ENCODE peak calls at places on chromosomes 16 and 17, in four cellular contexts. S is H1, X is GM12878, H is K562. B is an unnamed sample.

GRCh38 chr17:32298721-32299578 is 33.3 kb downstream of the RHBDL3 start:
- DNase-seq in S (no peak), X (no peak), H (no peak), B (no peak)

GRCh38 chr17:6455321-6455705 is 11.1 kb downstream of the PIMREG start:
- DNase-seq in X (no peak), S (no peak), H (no peak), B (no peak)

GRCh38 chr16:55559233-55559632 is 7.3 kb upstream of the CAPNS2 start:
- DNase-seq in X (no peak), S (no peak), H (no peak), B (no peak)

GRCh38 chr17:57674894-57675293 is 70.2 kb downstream of the CCDC182 start:
- DNase-seq in H (no peak), X (no peak), S (no peak), B (no peak)

GRCh38 chr17:76384222-76384986 is at the start of gene SPHK1:
- DNase-seq in H (peak; percentile 89), X (no peak), S (no peak), B (peak; percentile 51)

GRCh38 chr16:25031132-25031440 is 15.9 kb upstream of the ARHGAP17 start:
- DNase-seq in S (no peak), X (no peak), H (no peak), B (no peak)

GRCh38 chr16:86281435-86281834 is 228.9 kb upstream of the FOXF1 start:
- DNase-seq in X (no peak), S (no peak), H (no peak), B (no peak)

GRCh38 chr17:13888043-13888442 is 181.3 kb upstream of the COX10 start:
- DNase-seq in X (no peak), H (no peak), S (no peak), B (no peak)

GRCh38 chr16:53912155-53912554 is 208.2 kb downstream of the FTO start:
- DNase-seq in H (no peak), S (no peak), X (peak; percentile 2), B (no peak)

GRCh38 chr17:27315322-27315721 is 21.4 kb downstream of the WSB1 start:
- DNase-seq in H (no peak), X (no peak), S (no peak), B (no peak)

GRCh38 chr17:1736348-1737281 is 6.1 kb upstream of the SERPINF2 start:
- DNase-seq in S (no peak), H (peak; percentile 78), X (no peak), B (no peak)

GRCh38 chr16:66845791-66846221 is 1.6 kb downstream of the CA7 start:
- DNase-seq in S (no peak), X (no peak), H (no peak), B (no peak)

GRCh38 chr17:15000661-15001060 is 264.5 kb downstream of the PMP22 start:
- DNase-seq in S (no peak), H (no peak), X (no peak), B (no peak)

GRCh38 chr17:45087978-45088377 is 26.9 kb downstream of the NMT1 start:
- DNase-seq in X (no peak), H (no peak), S (no peak), B (no peak)

GRCh38 chr16:55698331-55698730 is 42.5 kb downstream of the SLC6A2 start:
- DNase-seq in H (no peak), S (no peak), X (no peak), B (no peak)

GRCh38 chr17:36461330-36462110 is 25.0 kb upstream of the ZNHIT3 start:
- DNase-seq in X (no peak), H (no peak), S (no peak), B (no peak)

GRCh38 chr17:53527473-53527872 is 295.3 kb upstream of the KIF2B start:
- DNase-seq in X (no peak), H (no peak), S (no peak), B (no peak)

GRCh38 chr17:82050761-82051641 is 610 bp downstream of the RFNG start:
- DNase-seq in H (peak; percentile 84), S (no peak), X (no peak), B (no peak)

GRCh38 chr17:64315032-64315490 is 52.0 kb upstream of the TEX2 start:
- DNase-seq in H (no peak), S (no peak), X (no peak), B (no peak)

GRCh38 chr17:78316867-78317816 is 42.7 kb downstream of the SOCS3 start:
- DNase-seq in H (peak; percentile 71), S (peak; percentile 70), X (peak; percentile 43), B (no peak)

GRCh38 chr17:40854175-40854814 is 12.7 kb downstream of the KRT12 start:
- DNase-seq in H (peak; percentile 32), X (no peak), S (no peak), B (peak; percentile 71)

GRCh38 chr17:43709210-43709609 is 47.5 kb upstream of the MEOX1 start:
- DNase-seq in X (no peak), H (no peak), S (no peak), B (no peak)

GRCh38 chr16:20327444-20328041 is at the start of gene GP2:
- DNase-seq in H (peak; percentile 17), S (no peak), X (no peak), B (no peak)

GRCh38 chr17:60387666-60388065 is 4.3 kb downstream of the USP32 start:
- DNase-seq in S (no peak), H (no peak), X (no peak), B (no peak)

GRCh38 chr16:84791088-84791487 is 28.7 kb upstream of the CRISPLD2 start:
- DNase-seq in X (no peak), S (no peak), H (no peak), B (no peak)

GRCh38 chr16:12096162-12096781 is 119.7 kb downstream of the SNX29 start:
- DNase-seq in S (no peak), H (no peak), X (no peak), B (no peak)

GRCh38 chr17:72421128-72422092 is 300.6 kb downstream of the SOX9 start:
- DNase-seq in S (no peak), X (peak; percentile 94), H (no peak), B (peak; percentile 99)

GRCh38 chr17:15742051-15742795 is 10.1 kb downstream of the TBC1D26 start:
- DNase-seq in H (no peak), X (no peak), S (no peak), B (no peak)

GRCh38 chr16:12096828-12097522 is 120.4 kb downstream of the SNX29 start:
- DNase-seq in H (no peak), X (no peak), S (no peak), B (no peak)

GRCh38 chr17:5000237-5000639 is 2.5 kb downstream of the KIF1C start:
- DNase-seq in H (no peak), S (no peak), X (no peak), B (no peak)

GRCh38 chr17:57463103-57463885 is 207.0 kb downstream of the MSI2 start:
- DNase-seq in H (peak; percentile 40), S (no peak), X (peak; percentile 97), B (no peak)

GRCh38 chr17:79612468-79613194 is 1.8 kb upstream of the RBFOX3 start:
- DNase-seq in H (peak; percentile 81), S (peak; percentile 78), X (no peak), B (peak; percentile 63)

GRCh38 chr17:30113213-30113612 is 3.4 kb upstream of the NSRP1 start:
- DNase-seq in H (no peak), S (no peak), X (peak; percentile 56), B (no peak)

GRCh38 chr17:28975634-28976033 is 24.3 kb upstream of the PHF12 start:
- DNase-seq in H (no peak), X (no peak), S (no peak), B (no peak)

GRCh38 chr16:8936421-8936820 is 27.3 kb downstream of the USP7 start:
- DNase-seq in S (peak; percentile 39), H (peak; percentile 59), X (no peak), B (peak; percentile 16)

GRCh38 chr17:16294560-16294959 is 58.7 kb downstream of the CENPV start:
- DNase-seq in S (no peak), X (no peak), H (no peak), B (no peak)

GRCh38 chr17:71296005-71296404 is 824.8 kb upstream of the SOX9 start:
- DNase-seq in X (no peak), H (no peak), S (no peak), B (no peak)

GRCh38 chr17:81959362-81960129 is 1.4 kb downstream of the NOTUM start:
- DNase-seq in X (no peak), S (no peak), H (peak; percentile 86), B (no peak)

GRCh38 chr17:6018788-6019187 is 51.4 kb upstream of the WSCD1 start:
- DNase-seq in H (no peak), S (no peak), X (no peak), B (no peak)

GRCh38 chr17:50627386-50627781 is 7.3 kb upstream of the ABCC3 start:
- DNase-seq in S (no peak), X (no peak), H (no peak), B (no peak)

GRCh38 chr17:50624321-50624935 is 10.3 kb upstream of the ABCC3 start:
- DNase-seq in S (no peak), H (no peak), X (no peak), B (no peak)

GRCh38 chr17:50627782-50628601 is 6.7 kb upstream of the ABCC3 start:
- DNase-seq in S (no peak), X (no peak), H (no peak), B (no peak)

GRCh38 chr17:50625032-50625871 is 9.4 kb upstream of the ABCC3 start:
- DNase-seq in X (no peak), H (no peak), S (no peak), B (no peak)

GRCh38 chr17:50626037-50626574 is 8.6 kb upstream of the ABCC3 start:
- DNase-seq in S (peak; percentile 73), H (peak; percentile 77), X (no peak), B (peak; percentile 58)
- TF ChIP-seq EGR1 in S (no peak), H (no peak), X (no peak), B (no peak)

GRCh38 chr16:797120-797420 is 3.5 kb downstream of the GNG13 start:
- DNase-seq in S (no peak), X (no peak), H (peak; percentile 78), B (no peak)
- TF ChIP-seq YY1 in S (no peak), X (no peak), H (no peak), B (no peak)

GRCh38 chr16:28830531-28830930 is 7.7 kb downstream of the ATXN2L start:
- DNase-seq in X (no peak), H (no peak), S (no peak), B (no peak)

GRCh38 chr16:28826141-28826540 is 3.3 kb downstream of the ATXN2L start:
- DNase-seq in S (no peak), H (no peak), X (no peak), B (no peak)

GRCh38 chr16:28834349-28834748 is 11.6 kb downstream of the ATXN2L start:
- DNase-seq in H (no peak), S (no peak), X (no peak), B (no peak)

GRCh38 chr16:28824548-28824973 is 1.8 kb downstream of the ATXN2L start:
- DNase-seq in H (no peak), S (no peak), X (no peak), B (no peak)

DNA sequence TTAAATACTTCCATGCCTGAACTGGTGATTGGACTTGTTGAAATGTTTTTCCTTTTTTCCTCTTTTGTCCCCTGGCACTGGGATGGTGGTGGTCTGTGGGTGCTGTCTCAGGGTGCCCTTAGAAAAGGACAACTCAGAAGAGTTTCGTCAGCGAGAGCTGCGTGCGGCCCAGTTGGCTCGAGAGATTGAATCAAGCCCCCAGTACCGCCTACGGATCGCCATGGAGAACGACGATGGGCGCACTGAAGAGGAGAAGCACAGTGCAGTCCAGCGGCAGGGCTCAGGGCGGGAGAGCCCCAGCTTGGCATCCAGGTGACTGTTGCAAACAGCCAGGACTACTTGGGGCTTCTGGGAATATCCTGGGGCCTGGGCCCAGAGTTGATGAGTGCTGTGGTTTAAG is 6.9 kb downstream of the ATXN2L start:
- DNase-seq in X (no peak), S (no peak), H (no peak), B (no peak)
- TF ChIP-seq EGR1 in X (no peak), S (no peak), H (no peak), B (no peak)

GRCh38 chr16:490768-491167 is 36.7 kb upstream of the CAPN15 start:
- DNase-seq in X (no peak), H (no peak), S (no peak), B (no peak)
- TF ChIP-seq YY1 in X (no peak), H (no peak), S (no peak), B (no peak)

B was measured in HCT116.